ENCODE peak calls at places on chromosomes 4 and X, in five cellular contexts. O is suprapubic skin, P is ovary, M is upper lobe of right lung, H is epithelial cell of prostate. J is an unnamed sample.

GRCh38 chr4:6694177-6694901 is 661 bp downstream of the S100P start:
- DNase-seq in O (no peak), P (no peak), M (no peak), H (no peak), J (no peak)

GRCh38 chr4:112978691-112979472 is 70.6 kb upstream of the ANK2 start:
- DNase-seq in O (no peak), P (no peak), M (no peak), H (no peak), J (no peak)

GRCh38 chrX:111445485-111445884 is 33.5 kb upstream of the DCX start:
- DNase-seq in O (no peak), P (no peak), M (no peak), H (no peak), J (no peak)

GRCh38 chr4:56288663-56289062 is 98.6 kb downstream of the AASDH start:
- DNase-seq in O (no peak), P (no peak), M (no peak), H (no peak), J (no peak)

GRCh38 chr4:53861856-53862610 is 202.4 kb downstream of the CHIC2 start:
- DNase-seq in O (no peak), P (no peak), M (no peak), H (no peak), J (no peak)

GRCh38 chr4:135368826-135369225 is 1167.2 kb upstream of the PABPC4L start:
- DNase-seq in O (no peak), P (no peak), M (no peak), H (no peak), J (no peak)

GRCh38 chrX:2360731-2361130 is 140.0 kb downstream of the DHRSX start:
- DNase-seq in O (no peak), P (no peak), M (no peak), H (no peak), J (no peak)

GRCh38 chr4:48137766-48138349 is 3.8 kb upstream of the TXK start:
- DNase-seq in O (no peak), P (no peak), M (no peak), H (no peak), J (no peak)

GRCh38 chrX:141960573-141960972 is 56.9 kb downstream of the MAGEC1 start:
- DNase-seq in O (no peak), P (no peak), M (no peak), H (no peak), J (no peak)

GRCh38 chr4:89509708-89510269 is 202.2 kb upstream of the GPRIN3 start:
- DNase-seq in O (no peak), P (no peak), M (no peak), H (no peak), J (no peak)

GRCh38 chr4:169116270-169116901 is 106.3 kb upstream of the CBR4 start:
- DNase-seq in O (no peak), P (no peak), M (no peak), H (peak), J (peak)

GRCh38 chr4:185171373-185172071 is 28.5 kb downstream of the SLC25A4 start:
- DNase-seq in O (no peak), P (no peak), M (no peak), H (no peak), J (no peak)
- H3K27ac ChIP-seq in O (no peak), P (no peak), M (no peak), H (no peak), J (no peak)

GRCh38 chrX:145729635-145730034 is 88.0 kb upstream of the SLITRK2 start:
- DNase-seq in O (no peak), P (no peak), M (no peak), H (no peak), J (no peak)

GRCh38 chrX:145727476-145727875 is 90.2 kb upstream of the SLITRK2 start:
- DNase-seq in O (no peak), P (no peak), M (no peak), H (no peak), J (peak)
- H3K27ac ChIP-seq in O (no peak), P (no peak), M (no peak), H (no peak), J (peak)

DNA sequence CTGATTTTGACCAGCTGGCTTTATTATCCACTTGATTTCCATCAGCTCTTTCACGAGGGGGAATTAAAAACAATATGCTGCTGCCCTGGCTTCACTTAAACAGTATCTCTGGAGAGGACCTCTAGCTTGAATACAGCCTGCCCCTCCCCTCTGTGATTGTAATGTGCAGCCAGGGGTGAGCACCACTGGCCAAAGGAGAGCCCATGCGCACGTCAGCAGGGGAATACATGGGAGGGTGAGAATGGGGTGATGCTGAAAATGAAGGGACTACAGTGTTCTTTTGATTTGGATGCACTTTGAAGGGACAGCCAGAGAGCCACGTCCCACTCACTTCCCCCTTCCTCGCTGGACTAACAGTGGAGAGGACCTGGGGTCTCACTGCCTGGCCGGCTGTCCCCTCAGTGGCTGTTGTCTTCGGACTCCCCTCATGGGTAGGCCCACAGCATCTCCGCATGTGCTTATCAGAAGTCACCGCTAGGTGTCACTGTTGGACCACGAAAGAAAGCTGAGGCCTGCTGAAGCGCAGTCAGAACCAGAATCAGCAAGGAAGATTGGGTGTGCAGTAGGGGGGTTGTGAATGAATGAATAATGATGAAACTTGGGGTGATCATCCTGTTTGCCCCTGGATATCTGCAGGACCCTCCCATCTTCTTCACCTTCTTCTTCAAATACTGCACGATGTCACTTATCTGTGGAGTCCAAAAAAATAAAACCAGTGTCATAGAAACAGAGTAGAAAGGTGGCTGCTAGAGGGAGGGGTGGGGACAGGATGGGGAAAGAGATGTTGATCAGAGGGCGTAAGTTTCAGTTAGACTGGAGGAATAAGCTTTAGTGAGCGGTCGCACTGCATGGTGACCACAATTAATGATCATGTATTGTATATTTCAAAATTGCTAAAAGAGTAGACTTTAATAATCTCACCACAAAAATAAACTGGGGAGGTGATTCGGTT is 32.8 kb downstream of the CLCN4 start:
- DNase-seq in O (peak), P (peak), M (peak), H (no peak), J (peak)
- H3K27ac ChIP-seq in O (no peak), P (no peak), M (no peak), H (no peak), J (no peak)

DNA sequence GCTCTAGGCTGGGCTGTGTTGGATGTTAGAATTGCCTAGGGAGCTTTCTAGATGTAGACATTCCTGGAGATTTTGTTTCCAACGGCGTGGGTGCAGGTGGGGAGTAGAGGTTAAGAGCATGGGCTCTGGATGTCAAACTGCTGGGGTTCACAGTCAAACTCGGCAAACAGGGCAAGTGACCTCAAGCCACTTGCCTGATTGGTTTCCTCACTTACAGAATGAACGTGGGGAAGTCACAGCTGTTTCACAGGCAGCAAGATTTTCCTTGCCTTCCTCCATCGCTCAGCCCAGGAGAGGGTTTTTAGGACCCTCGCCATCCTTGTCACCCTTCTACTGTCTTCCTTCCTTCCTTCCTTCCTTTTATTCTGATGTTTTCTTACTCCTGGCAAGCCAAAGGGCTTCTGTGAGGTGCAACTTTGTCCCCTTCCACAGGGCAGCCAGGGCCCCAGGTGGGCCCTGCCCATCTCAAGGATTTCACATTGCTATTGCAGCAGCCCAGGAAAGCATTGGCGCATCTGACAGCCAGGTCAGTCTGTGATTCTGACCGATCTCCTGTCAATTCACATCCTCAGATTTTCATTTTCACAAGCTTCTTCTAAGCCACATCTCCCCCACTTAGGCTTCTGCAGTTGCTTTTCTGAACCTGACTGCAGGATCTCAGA is 7.0 kb downstream of the RTL5 start:
- DNase-seq in O (no peak), P (no peak), M (no peak), H (no peak), J (no peak)
- H3K27ac ChIP-seq in O (no peak), P (no peak), M (peak), H (no peak), J (peak)

DNA sequence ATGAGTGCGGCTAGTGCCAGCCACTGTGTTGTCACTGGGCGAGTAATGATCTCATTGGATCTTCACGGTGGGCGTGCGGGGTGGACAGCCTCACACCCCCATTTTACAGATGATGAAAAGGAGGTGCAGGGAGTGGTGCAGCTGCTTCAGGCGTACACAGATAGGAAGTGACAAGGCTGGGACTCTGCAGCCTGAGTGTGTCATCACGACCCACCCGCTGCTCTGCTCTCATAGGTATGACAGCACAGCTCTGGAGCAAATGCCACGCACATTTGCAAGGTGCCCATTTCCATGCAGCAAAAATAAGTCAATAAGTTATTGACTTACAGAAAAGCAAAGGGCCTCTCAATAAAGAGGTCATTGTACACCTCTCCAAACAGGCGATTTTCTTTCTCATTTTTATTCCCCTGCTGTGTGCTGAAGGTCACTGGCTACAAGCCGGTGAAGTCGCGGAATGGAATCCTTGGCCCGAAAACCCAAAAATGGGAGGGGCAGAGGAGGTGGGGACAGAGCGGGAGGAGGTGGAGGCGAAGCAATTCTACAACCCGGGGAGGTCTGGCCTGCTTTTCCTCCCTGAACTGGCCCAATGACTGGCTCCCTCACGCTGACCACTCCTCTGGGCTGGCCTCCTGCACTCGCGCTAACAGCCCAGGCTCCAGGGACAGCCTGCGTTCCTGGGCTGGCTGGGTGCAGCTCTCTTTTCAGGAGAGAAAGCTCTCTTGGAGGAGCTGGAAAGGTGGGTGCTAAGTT is at the start of gene SOD3:
- DNase-seq in O (peak), P (peak), M (peak), H (no peak), J (no peak)
- H3K27ac ChIP-seq in O (peak), P (peak), M (peak), H (no peak), J (peak)

DNA sequence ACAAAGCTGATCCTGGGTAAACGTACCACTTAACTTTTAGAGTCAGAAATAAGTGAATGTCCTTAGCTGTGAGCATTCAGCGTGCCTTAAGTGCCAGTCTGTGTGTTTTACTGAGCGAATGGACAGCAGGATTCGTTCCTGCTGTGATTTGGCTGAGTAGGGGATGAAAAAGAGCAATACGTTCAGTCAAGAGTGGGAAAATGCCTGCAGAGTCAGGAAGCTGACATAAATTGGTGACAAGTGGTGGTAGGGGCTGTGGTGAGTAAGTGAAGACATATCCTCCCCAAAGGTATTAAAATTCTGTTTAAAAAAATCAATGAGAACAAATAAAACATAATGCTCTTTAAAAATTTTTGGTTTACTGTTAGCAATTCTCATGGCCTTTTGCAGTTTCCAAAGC is 56.6 kb upstream of the TNIP3 start:
- DNase-seq in O (no peak), P (no peak), M (no peak), H (no peak), J (no peak)
- H3K27ac ChIP-seq in O (no peak), P (no peak), M (no peak), H (no peak), J (no peak)

DNA sequence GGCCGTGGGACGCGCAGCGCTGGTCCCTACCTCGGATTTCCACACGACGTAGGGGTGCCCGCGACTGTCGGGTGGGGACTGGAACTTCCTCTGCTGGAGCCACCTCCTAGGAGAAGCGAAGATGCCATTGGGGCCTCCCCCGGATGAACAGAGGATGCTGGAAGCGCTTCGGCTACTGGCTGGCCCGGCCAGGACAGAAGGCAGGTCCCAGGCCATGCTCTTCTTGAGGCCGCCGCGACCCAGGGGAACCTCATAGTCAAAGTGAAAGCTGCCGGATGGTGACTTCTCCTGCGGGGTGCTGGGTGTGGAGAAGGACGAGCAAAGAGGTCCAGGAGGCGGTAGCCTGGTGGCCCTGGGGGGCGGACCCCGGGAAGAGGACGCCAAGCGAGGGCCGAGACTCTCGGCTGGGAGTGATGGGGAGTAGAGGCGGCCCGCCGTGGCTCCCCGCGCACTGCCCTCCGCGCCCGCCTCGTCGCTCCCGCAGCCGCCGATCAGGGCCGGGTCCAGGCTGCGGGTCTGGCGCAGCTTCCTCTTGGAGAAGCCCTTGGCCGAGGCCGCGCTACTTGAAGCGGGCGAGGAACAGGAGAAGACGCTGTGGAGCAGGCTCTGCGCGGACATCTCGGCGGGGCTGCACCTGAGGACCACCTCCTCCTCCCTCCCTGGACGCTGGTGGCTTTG is 1.4 kb downstream of the ARHGAP6 start:
- DNase-seq in O (peak), P (peak), M (no peak), H (no peak), J (no peak)
- H3K27ac ChIP-seq in O (no peak), P (peak), M (no peak), H (no peak), J (no peak)

GRCh38 chr4:144658908-144659307 is 13.0 kb downstream of the HHIP start:
- DNase-seq in O (no peak), P (no peak), M (no peak), H (no peak), J (no peak)

GRCh38 chr4:144666539-144667175 is 20.7 kb downstream of the HHIP start:
- DNase-seq in O (no peak), P (no peak), M (no peak), H (no peak), J (no peak)

GRCh38 chr4:144659493-144659892 is 13.5 kb downstream of the HHIP start:
- DNase-seq in O (no peak), P (no peak), M (no peak), H (no peak), J (no peak)

GRCh38 chr4:144667500-144667899 is 21.5 kb downstream of the HHIP start:
- DNase-seq in O (no peak), P (no peak), M (no peak), H (no peak), J (no peak)

GRCh38 chr4:144663852-144664488 is 18.0 kb downstream of the HHIP start:
- DNase-seq in O (no peak), P (no peak), M (no peak), H (no peak), J (no peak)
- H3K27ac ChIP-seq in O (no peak), P (no peak), M (no peak), H (no peak), J (no peak)

GRCh38 chrX:38102240-38102639 is 95.9 kb downstream of the SYTL5 start:
- DNase-seq in O (no peak), P (no peak), M (no peak), H (no peak), J (no peak)

GRCh38 chrX:38105216-38105725 is 98.9 kb downstream of the SYTL5 start:
- DNase-seq in O (no peak), P (no peak), M (no peak), H (no peak), J (no peak)

GRCh38 chrX:38107028-38107427 is 100.7 kb downstream of the SYTL5 start:
- DNase-seq in O (no peak), P (no peak), M (no peak), H (no peak), J (no peak)

GRCh38 chrX:38102875-38103274 is 96.5 kb downstream of the SYTL5 start:
- DNase-seq in O (no peak), P (no peak), M (no peak), H (no peak), J (no peak)

GRCh38 chrX:38103857-38104812 is 97.8 kb downstream of the SYTL5 start:
- DNase-seq in O (no peak), P (no peak), M (no peak), H (no peak), J (no peak)
- H3K27ac ChIP-seq in O (no peak), P (no peak), M (no peak), H (no peak), J (no peak)

DNA sequence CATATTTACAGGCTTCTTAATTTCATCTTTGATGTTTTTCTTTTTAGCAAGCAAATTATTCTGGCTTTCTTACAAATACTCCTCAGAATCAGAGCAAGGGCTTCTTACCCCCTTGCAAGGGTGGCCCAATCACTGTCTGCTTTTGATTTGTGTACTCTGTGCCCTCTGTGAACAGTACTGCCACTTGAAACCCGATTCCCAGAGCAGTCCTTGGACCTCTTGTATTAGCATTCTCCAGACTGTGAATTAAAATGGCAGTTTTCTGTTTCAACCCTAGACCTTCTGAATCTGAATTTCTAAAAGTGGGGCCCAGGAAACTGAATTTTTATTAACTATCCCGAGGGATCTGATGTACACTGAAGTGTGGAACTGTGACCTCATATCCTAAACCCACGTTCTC is 14.8 kb upstream of the FAM9C start:
- DNase-seq in O (no peak), P (no peak), M (no peak), H (no peak), J (no peak)
- H3K27ac ChIP-seq in O (no peak), P (no peak), M (no peak), H (no peak), J (no peak)

J was measured in caudate nucleus.